ENCODE peak calls at places on chromosomes 6 and 20, in ten cellular contexts. J is RWPE2; G is activated naive CD4-positive, alpha-beta T cell treated with anti-CD3 and anti-CD28 coated beads, Interleukin-2, amount 50 U/mL, for 72 hours; E is A549; S is body of pancreas; Y is upper lobe of right lung; Q is central memory CD8-positive, alpha-beta T cell; Z is aorta; W is naive thymus-derived CD4-positive, alpha-beta T cell; U is K562. K is an unnamed sample.

GRCh38 chr6:155340464-155341129 is 26.3 kb upstream of the TFB1M start:
- ATAC-seq in Y (no peak), Q (no peak), G (no peak), U (peak), W (no peak), Z (no peak), E (peak), J (no peak), S (no peak), K (no peak)

GRCh38 chr20:36154696-36155628 is at the start of gene EPB41L1:
- ATAC-seq in Q (no peak), E (peak), G (no peak), W (peak), J (peak), S (no peak), U (no peak), Z (peak), Y (no peak), K (peak)

GRCh38 chr6:166119116-166119911 is 48.3 kb downstream of the TBXT start:
- ATAC-seq in W (no peak), G (no peak), U (no peak), S (no peak), E (no peak), J (no peak), Q (no peak), Y (no peak), Z (no peak), K (no peak)

GRCh38 chr6:134882426-134883038 is 67.4 kb downstream of the ALDH8A1 start:
- ATAC-seq in J (peak), G (no peak), S (peak), U (peak), Q (no peak), Y (peak), W (no peak), E (peak), Z (peak), K (peak)

GRCh38 chr6:2186516-2186915 is 58.9 kb downstream of the GMDS start:
- ATAC-seq in W (no peak), J (no peak), U (no peak), Q (no peak), E (no peak), S (no peak), Z (no peak), G (peak), Y (no peak), K (no peak)

GRCh38 chr20:14889503-14890125 is 552.2 kb upstream of the FLRT3 start:
- ATAC-seq in E (no peak), Y (no peak), Q (no peak), U (no peak), S (no peak), W (no peak), G (no peak), Z (no peak), J (no peak), K (no peak)

GRCh38 chr20:34362502-34363061 is 491 bp upstream of the ITCH start:
- ATAC-seq in S (no peak), Q (no peak), W (peak), G (peak), J (no peak), E (peak), U (no peak), Z (no peak), Y (no peak), K (no peak)

GRCh38 chr20:31573555-31574295 is 31.4 kb upstream of the ID1 start:
- ATAC-seq in Y (no peak), E (peak), J (peak), W (no peak), S (no peak), G (no peak), Z (no peak), U (peak), Q (peak), K (no peak)

GRCh38 chr6:3163248-3163594 is 5.9 kb upstream of the TUBB2A start:
- ATAC-seq in S (peak), Q (no peak), U (no peak), J (no peak), E (no peak), Z (no peak), G (no peak), Y (no peak), W (no peak), K (no peak)

K was measured in esophagus mucosa.